ENCODE peak calls at places on chromosomes 12 and 14, in eight cellular contexts. One of them, this sample, is unnamed.

GRCh38 chr12:10562306-10562933 is 51.0 kb downstream of the MAGOHB start:
- DNase-seq in activated CD4-positive, CD25-positive, alpha-beta regulatory T cell treated with anti-CD3 and anti-CD28 coated beads, Interleukin-2, amount 50 U/mL, for 72 hours: no peak
- DNase-seq in aorta: no peak
- DNase-seq in SIG-M5: no peak
- DNase-seq in NCI-H2081: peak; percentile 45
- DNase-seq in foreskin fibroblast: peak; percentile 24
- DNase-seq in activated naive CD4-positive, alpha-beta T cell treated with anti-CD3 and anti-CD28 coated beads for 36 hours: peak; percentile 36
- DNase-seq in thoracic aorta: no peak
- DNase-seq in this sample: no peak

GRCh38 chr14:90017371-90017770 is 44.4 kb upstream of the KCNK13 start:
- DNase-seq in activated naive CD4-positive, alpha-beta T cell treated with anti-CD3 and anti-CD28 coated beads for 36 hours: no peak
- DNase-seq in aorta: no peak
- DNase-seq in NCI-H2081: no peak
- DNase-seq in foreskin fibroblast: no peak
- DNase-seq in SIG-M5: no peak
- DNase-seq in thoracic aorta: no peak
- DNase-seq in activated CD4-positive, CD25-positive, alpha-beta regulatory T cell treated with anti-CD3 and anti-CD28 coated beads, Interleukin-2, amount 50 U/mL, for 72 hours: no peak
- DNase-seq in this sample: no peak

GRCh38 chr12:68530965-68531364 is 79.7 kb upstream of the RAP1B start:
- DNase-seq in aorta: peak; percentile 45
- DNase-seq in NCI-H2081: no peak
- DNase-seq in SIG-M5: no peak
- DNase-seq in activated naive CD4-positive, alpha-beta T cell treated with anti-CD3 and anti-CD28 coated beads for 36 hours: no peak
- DNase-seq in thoracic aorta: peak; percentile 4
- DNase-seq in activated CD4-positive, CD25-positive, alpha-beta regulatory T cell treated with anti-CD3 and anti-CD28 coated beads, Interleukin-2, amount 50 U/mL, for 72 hours: no peak
- DNase-seq in foreskin fibroblast: peak; percentile 49
- DNase-seq in this sample: no peak

GRCh38 chr14:105442834-105443233 is 23.2 kb downstream of the MTA1 start:
- DNase-seq in activated naive CD4-positive, alpha-beta T cell treated with anti-CD3 and anti-CD28 coated beads for 36 hours: no peak
- DNase-seq in thoracic aorta: no peak
- DNase-seq in aorta: no peak
- DNase-seq in activated CD4-positive, CD25-positive, alpha-beta regulatory T cell treated with anti-CD3 and anti-CD28 coated beads, Interleukin-2, amount 50 U/mL, for 72 hours: no peak
- DNase-seq in NCI-H2081: no peak
- DNase-seq in foreskin fibroblast: no peak
- DNase-seq in SIG-M5: no peak
- DNase-seq in this sample: no peak

GRCh38 chr14:58280954-58281787 is 17.2 kb upstream of the ARID4A start:
- DNase-seq in SIG-M5: peak; percentile 19
- DNase-seq in aorta: peak; percentile 56
- DNase-seq in thoracic aorta: no peak
- DNase-seq in activated CD4-positive, CD25-positive, alpha-beta regulatory T cell treated with anti-CD3 and anti-CD28 coated beads, Interleukin-2, amount 50 U/mL, for 72 hours: no peak
- DNase-seq in activated naive CD4-positive, alpha-beta T cell treated with anti-CD3 and anti-CD28 coated beads for 36 hours: peak; percentile 66
- DNase-seq in NCI-H2081: no peak
- DNase-seq in foreskin fibroblast: peak; percentile 65
- DNase-seq in this sample: no peak

GRCh38 chr12:89280833-89281533 is 71.3 kb downstream of the DUSP6 start:
- DNase-seq in thoracic aorta: no peak
- DNase-seq in SIG-M5: no peak
- DNase-seq in foreskin fibroblast: no peak
- DNase-seq in activated naive CD4-positive, alpha-beta T cell treated with anti-CD3 and anti-CD28 coated beads for 36 hours: no peak
- DNase-seq in aorta: peak; percentile 51
- DNase-seq in NCI-H2081: peak; percentile 5
- DNase-seq in activated CD4-positive, CD25-positive, alpha-beta regulatory T cell treated with anti-CD3 and anti-CD28 coated beads, Interleukin-2, amount 50 U/mL, for 72 hours: no peak
- DNase-seq in this sample: no peak

GRCh38 chr14:94382684-94383663 is 5.4 kb downstream of the SERPINA1 start:
- DNase-seq in NCI-H2081: no peak
- DNase-seq in thoracic aorta: no peak
- DNase-seq in aorta: peak; percentile 30
- DNase-seq in activated CD4-positive, CD25-positive, alpha-beta regulatory T cell treated with anti-CD3 and anti-CD28 coated beads, Interleukin-2, amount 50 U/mL, for 72 hours: no peak
- DNase-seq in activated naive CD4-positive, alpha-beta T cell treated with anti-CD3 and anti-CD28 coated beads for 36 hours: no peak
- DNase-seq in SIG-M5: no peak
- DNase-seq in foreskin fibroblast: no peak
- DNase-seq in this sample: no peak

GRCh38 chr12:130079254-130079653 is 83.0 kb upstream of the FZD10 start:
- DNase-seq in activated naive CD4-positive, alpha-beta T cell treated with anti-CD3 and anti-CD28 coated beads for 36 hours: no peak
- DNase-seq in SIG-M5: no peak
- DNase-seq in activated CD4-positive, CD25-positive, alpha-beta regulatory T cell treated with anti-CD3 and anti-CD28 coated beads, Interleukin-2, amount 50 U/mL, for 72 hours: no peak
- DNase-seq in NCI-H2081: no peak
- DNase-seq in aorta: no peak
- DNase-seq in thoracic aorta: no peak
- DNase-seq in foreskin fibroblast: no peak
- DNase-seq in this sample: no peak

GRCh38 chr12:132176920-132177551 is 32.8 kb downstream of the NOC4L start:
- DNase-seq in activated CD4-positive, CD25-positive, alpha-beta regulatory T cell treated with anti-CD3 and anti-CD28 coated beads, Interleukin-2, amount 50 U/mL, for 72 hours: no peak
- DNase-seq in SIG-M5: no peak
- DNase-seq in foreskin fibroblast: no peak
- DNase-seq in NCI-H2081: no peak
- DNase-seq in aorta: peak; percentile 39
- DNase-seq in activated naive CD4-positive, alpha-beta T cell treated with anti-CD3 and anti-CD28 coated beads for 36 hours: no peak
- DNase-seq in thoracic aorta: no peak
- DNase-seq in this sample: no peak

GRCh38 chr14:69105326-69105725 is 47.6 kb downstream of the DCAF5 start:
- DNase-seq in NCI-H2081: no peak
- DNase-seq in thoracic aorta: no peak
- DNase-seq in activated naive CD4-positive, alpha-beta T cell treated with anti-CD3 and anti-CD28 coated beads for 36 hours: no peak
- DNase-seq in aorta: no peak
- DNase-seq in SIG-M5: no peak
- DNase-seq in activated CD4-positive, CD25-positive, alpha-beta regulatory T cell treated with anti-CD3 and anti-CD28 coated beads, Interleukin-2, amount 50 U/mL, for 72 hours: no peak
- DNase-seq in foreskin fibroblast: peak; percentile 71
- DNase-seq in this sample: no peak

GRCh38 chr14:34845869-34846268 is 29.3 kb downstream of the BAZ1A start:
- DNase-seq in activated CD4-positive, CD25-positive, alpha-beta regulatory T cell treated with anti-CD3 and anti-CD28 coated beads, Interleukin-2, amount 50 U/mL, for 72 hours: no peak
- DNase-seq in thoracic aorta: no peak
- DNase-seq in NCI-H2081: no peak
- DNase-seq in activated naive CD4-positive, alpha-beta T cell treated with anti-CD3 and anti-CD28 coated beads for 36 hours: no peak
- DNase-seq in foreskin fibroblast: no peak
- DNase-seq in SIG-M5: no peak
- DNase-seq in aorta: no peak
- DNase-seq in this sample: no peak

GRCh38 chr14:50677527-50678063 is 9.5 kb upstream of the SAV1 start:
- DNase-seq in activated CD4-positive, CD25-positive, alpha-beta regulatory T cell treated with anti-CD3 and anti-CD28 coated beads, Interleukin-2, amount 50 U/mL, for 72 hours: no peak
- DNase-seq in activated naive CD4-positive, alpha-beta T cell treated with anti-CD3 and anti-CD28 coated beads for 36 hours: no peak
- DNase-seq in NCI-H2081: no peak
- DNase-seq in aorta: no peak
- DNase-seq in thoracic aorta: no peak
- DNase-seq in SIG-M5: peak; percentile 28
- DNase-seq in foreskin fibroblast: peak; percentile 53
- DNase-seq in this sample: no peak

GRCh38 chr12:20950248-20950647 is 139.7 kb downstream of the SLCO1B3 start:
- DNase-seq in foreskin fibroblast: no peak
- DNase-seq in NCI-H2081: peak; percentile 8
- DNase-seq in thoracic aorta: no peak
- DNase-seq in SIG-M5: no peak
- DNase-seq in aorta: no peak
- DNase-seq in activated naive CD4-positive, alpha-beta T cell treated with anti-CD3 and anti-CD28 coated beads for 36 hours: no peak
- DNase-seq in activated CD4-positive, CD25-positive, alpha-beta regulatory T cell treated with anti-CD3 and anti-CD28 coated beads, Interleukin-2, amount 50 U/mL, for 72 hours: no peak
- DNase-seq in this sample: no peak

GRCh38 chr12:65824314-65824563 is at the start of gene HMGA2:
- DNase-seq in aorta: peak; percentile 50
- DNase-seq in activated naive CD4-positive, alpha-beta T cell treated with anti-CD3 and anti-CD28 coated beads for 36 hours: no peak
- DNase-seq in NCI-H2081: no peak
- DNase-seq in SIG-M5: no peak
- DNase-seq in activated CD4-positive, CD25-positive, alpha-beta regulatory T cell treated with anti-CD3 and anti-CD28 coated beads, Interleukin-2, amount 50 U/mL, for 72 hours: no peak
- DNase-seq in thoracic aorta: no peak
- DNase-seq in foreskin fibroblast: peak; percentile 93
- DNase-seq in this sample: no peak

GRCh38 chr14:97311411-97311810 is 514.2 kb downstream of the VRK1 start:
- DNase-seq in activated naive CD4-positive, alpha-beta T cell treated with anti-CD3 and anti-CD28 coated beads for 36 hours: no peak
- DNase-seq in aorta: no peak
- DNase-seq in foreskin fibroblast: no peak
- DNase-seq in thoracic aorta: no peak
- DNase-seq in SIG-M5: no peak
- DNase-seq in activated CD4-positive, CD25-positive, alpha-beta regulatory T cell treated with anti-CD3 and anti-CD28 coated beads, Interleukin-2, amount 50 U/mL, for 72 hours: no peak
- DNase-seq in NCI-H2081: no peak
- DNase-seq in this sample: no peak

GRCh38 chr12:105064564-105065222 is 19.6 kb downstream of the ALDH1L2 start:
- DNase-seq in activated naive CD4-positive, alpha-beta T cell treated with anti-CD3 and anti-CD28 coated beads for 36 hours: no peak
- DNase-seq in foreskin fibroblast: no peak
- DNase-seq in activated CD4-positive, CD25-positive, alpha-beta regulatory T cell treated with anti-CD3 and anti-CD28 coated beads, Interleukin-2, amount 50 U/mL, for 72 hours: no peak
- DNase-seq in NCI-H2081: no peak
- DNase-seq in SIG-M5: no peak
- DNase-seq in aorta: no peak
- DNase-seq in thoracic aorta: no peak
- DNase-seq in this sample: no peak

GRCh38 chr14:41607966-41608663 is 1.4 kb downstream of the LRFN5 start:
- DNase-seq in foreskin fibroblast: no peak
- DNase-seq in activated naive CD4-positive, alpha-beta T cell treated with anti-CD3 and anti-CD28 coated beads for 36 hours: no peak
- DNase-seq in activated CD4-positive, CD25-positive, alpha-beta regulatory T cell treated with anti-CD3 and anti-CD28 coated beads, Interleukin-2, amount 50 U/mL, for 72 hours: no peak
- DNase-seq in NCI-H2081: peak; percentile 29
- DNase-seq in SIG-M5: no peak
- DNase-seq in thoracic aorta: no peak
- DNase-seq in aorta: no peak
- DNase-seq in this sample: no peak

GRCh38 chr12:100666588-100666987 is 93.1 kb downstream of the GAS2L3 start:
- DNase-seq in aorta: no peak
- DNase-seq in SIG-M5: no peak
- DNase-seq in activated naive CD4-positive, alpha-beta T cell treated with anti-CD3 and anti-CD28 coated beads for 36 hours: no peak
- DNase-seq in NCI-H2081: no peak
- DNase-seq in foreskin fibroblast: no peak
- DNase-seq in activated CD4-positive, CD25-positive, alpha-beta regulatory T cell treated with anti-CD3 and anti-CD28 coated beads, Interleukin-2, amount 50 U/mL, for 72 hours: no peak
- DNase-seq in thoracic aorta: no peak
- DNase-seq in this sample: no peak

GRCh38 chr14:20690848-20691640 is 2.5 kb downstream of the ANG start:
- DNase-seq in aorta: no peak
- DNase-seq in activated naive CD4-positive, alpha-beta T cell treated with anti-CD3 and anti-CD28 coated beads for 36 hours: peak; percentile 60
- DNase-seq in activated CD4-positive, CD25-positive, alpha-beta regulatory T cell treated with anti-CD3 and anti-CD28 coated beads, Interleukin-2, amount 50 U/mL, for 72 hours: no peak
- DNase-seq in thoracic aorta: no peak
- DNase-seq in foreskin fibroblast: peak; percentile 45
- DNase-seq in NCI-H2081: peak; percentile 63
- DNase-seq in SIG-M5: peak; percentile 12
- DNase-seq in this sample: no peak

GRCh38 chr12:107014050-107014449 is 27.1 kb upstream of the MTERF2 start:
- DNase-seq in SIG-M5: no peak
- DNase-seq in aorta: no peak
- DNase-seq in activated CD4-positive, CD25-positive, alpha-beta regulatory T cell treated with anti-CD3 and anti-CD28 coated beads, Interleukin-2, amount 50 U/mL, for 72 hours: no peak
- DNase-seq in NCI-H2081: peak; percentile 59
- DNase-seq in activated naive CD4-positive, alpha-beta T cell treated with anti-CD3 and anti-CD28 coated beads for 36 hours: no peak
- DNase-seq in foreskin fibroblast: no peak
- DNase-seq in thoracic aorta: no peak
- DNase-seq in this sample: no peak

This sample was measured in GM18507.